ENCODE peak calls at places on chromosomes 7 and 10, in six cellular contexts. One of them, this sample, is unnamed.

GRCh38 chr7:47943676-47944474 is 4.4 kb downstream of the PKD1L1 start:
- DNase-seq in neural crest cell: no peak
- DNase-seq in B cell: no peak
- DNase-seq in nephron progenitor cell: no peak
- DNase-seq in hepatocyte: no peak
- DNase-seq in esophagus muscularis mucosa: no peak
- DNase-seq in this sample: no peak

GRCh38 chr7:128446306-128446705 is 9.4 kb upstream of the HILPDA start:
- DNase-seq in nephron progenitor cell: no peak
- DNase-seq in B cell: no peak
- DNase-seq in hepatocyte: no peak
- DNase-seq in esophagus muscularis mucosa: no peak
- DNase-seq in neural crest cell: no peak
- DNase-seq in this sample: no peak

GRCh38 chr7:49563693-49564378 is 209.6 kb upstream of the VWC2 start:
- DNase-seq in neural crest cell: no peak
- DNase-seq in esophagus muscularis mucosa: no peak
- DNase-seq in B cell: no peak
- DNase-seq in nephron progenitor cell: no peak
- DNase-seq in hepatocyte: no peak
- DNase-seq in this sample: no peak

GRCh38 chr7:132932321-132933075 is 149.4 kb downstream of the CHCHD3 start:
- DNase-seq in nephron progenitor cell: no peak
- DNase-seq in neural crest cell: no peak
- DNase-seq in B cell: no peak
- DNase-seq in esophagus muscularis mucosa: no peak
- DNase-seq in hepatocyte: no peak
- DNase-seq in this sample: no peak

GRCh38 chr7:17434191-17434590 is 135.7 kb downstream of the AHR start:
- DNase-seq in nephron progenitor cell: no peak
- DNase-seq in hepatocyte: no peak
- DNase-seq in esophagus muscularis mucosa: no peak
- DNase-seq in neural crest cell: no peak
- DNase-seq in B cell: no peak
- DNase-seq in this sample: no peak

GRCh38 chr10:97012470-97012869 is 173.3 kb downstream of the SLIT1 start:
- DNase-seq in nephron progenitor cell: no peak
- DNase-seq in esophagus muscularis mucosa: no peak
- DNase-seq in hepatocyte: no peak
- DNase-seq in neural crest cell: no peak
- DNase-seq in B cell: no peak
- DNase-seq in this sample: no peak

GRCh38 chr10:79111427-79111826 is 42.7 kb downstream of the ZMIZ1 start:
- DNase-seq in nephron progenitor cell: no peak
- DNase-seq in hepatocyte: peak; percentile 52
- DNase-seq in B cell: no peak
- DNase-seq in neural crest cell: no peak
- DNase-seq in esophagus muscularis mucosa: no peak
- DNase-seq in this sample: no peak

GRCh38 chr7:130700760-130701159 is 14.4 kb upstream of the TSGA13 start:
- DNase-seq in neural crest cell: no peak
- DNase-seq in hepatocyte: no peak
- DNase-seq in B cell: no peak
- DNase-seq in nephron progenitor cell: no peak
- DNase-seq in esophagus muscularis mucosa: no peak
- DNase-seq in this sample: no peak

GRCh38 chr10:6579904-6580278 is at the start of gene PRKCQ:
- DNase-seq in nephron progenitor cell: no peak
- DNase-seq in neural crest cell: peak; percentile 41
- DNase-seq in hepatocyte: no peak
- DNase-seq in esophagus muscularis mucosa: no peak
- DNase-seq in B cell: no peak
- DNase-seq in this sample: no peak

GRCh38 chr7:105849122-105849855 is 27.1 kb downstream of the ATXN7L1 start:
- DNase-seq in hepatocyte: no peak
- DNase-seq in nephron progenitor cell: no peak
- DNase-seq in esophagus muscularis mucosa: no peak
- DNase-seq in neural crest cell: no peak
- DNase-seq in B cell: no peak
- DNase-seq in this sample: no peak

GRCh38 chr10:101226506-101226887 is 2.8 kb downstream of the LBX1 start:
- DNase-seq in neural crest cell: no peak
- DNase-seq in nephron progenitor cell: no peak
- DNase-seq in B cell: no peak
- DNase-seq in esophagus muscularis mucosa: no peak
- DNase-seq in hepatocyte: no peak
- DNase-seq in this sample: no peak

GRCh38 chr10:133415752-133416151 is 8.7 kb downstream of the SPRN start:
- DNase-seq in nephron progenitor cell: no peak
- DNase-seq in neural crest cell: no peak
- DNase-seq in hepatocyte: no peak
- DNase-seq in esophagus muscularis mucosa: peak; percentile 53
- DNase-seq in B cell: no peak
- DNase-seq in this sample: no peak

GRCh38 chr7:17939111-17939669 is 1.1 kb downstream of the SNX13 start:
- DNase-seq in esophagus muscularis mucosa: no peak
- DNase-seq in neural crest cell: no peak
- DNase-seq in hepatocyte: peak; percentile 11
- DNase-seq in nephron progenitor cell: no peak
- DNase-seq in B cell: peak; percentile 40
- DNase-seq in this sample: no peak

GRCh38 chr7:159010951-159011820 is 133.5 kb downstream of the VIPR2 start:
- DNase-seq in B cell: no peak
- DNase-seq in neural crest cell: no peak
- DNase-seq in esophagus muscularis mucosa: no peak
- DNase-seq in hepatocyte: no peak
- DNase-seq in nephron progenitor cell: no peak
- DNase-seq in this sample: no peak

GRCh38 chr7:6656413-6656812 is 19.3 kb downstream of the ZNF316 start:
- DNase-seq in hepatocyte: no peak
- DNase-seq in nephron progenitor cell: no peak
- DNase-seq in neural crest cell: no peak
- DNase-seq in esophagus muscularis mucosa: peak; percentile 68
- DNase-seq in B cell: no peak
- DNase-seq in this sample: peak; percentile 29

GRCh38 chr7:120988591-120989299 is at the start of gene CPED1:
- DNase-seq in B cell: peak; percentile 48
- DNase-seq in nephron progenitor cell: peak; percentile 81
- DNase-seq in neural crest cell: peak; percentile 56
- DNase-seq in esophagus muscularis mucosa: no peak
- DNase-seq in hepatocyte: peak; percentile 84
- DNase-seq in this sample: peak; percentile 50

GRCh38 chr10:52229271-52229931 is 84.7 kb upstream of the DKK1 start:
- DNase-seq in nephron progenitor cell: no peak
- DNase-seq in hepatocyte: no peak
- DNase-seq in neural crest cell: no peak
- DNase-seq in esophagus muscularis mucosa: no peak
- DNase-seq in B cell: no peak
- DNase-seq in this sample: no peak

GRCh38 chr7:24877790-24878311 is 102.1 kb downstream of the OSBPL3 start:
- DNase-seq in B cell: peak; percentile 80
- DNase-seq in neural crest cell: no peak
- DNase-seq in nephron progenitor cell: no peak
- DNase-seq in esophagus muscularis mucosa: no peak
- DNase-seq in hepatocyte: no peak
- DNase-seq in this sample: no peak

GRCh38 chr7:2950578-2950977 is 93.1 kb downstream of the CARD11 start:
- DNase-seq in neural crest cell: no peak
- DNase-seq in B cell: no peak
- DNase-seq in esophagus muscularis mucosa: no peak
- DNase-seq in hepatocyte: no peak
- DNase-seq in nephron progenitor cell: no peak
- DNase-seq in this sample: no peak

DNA sequence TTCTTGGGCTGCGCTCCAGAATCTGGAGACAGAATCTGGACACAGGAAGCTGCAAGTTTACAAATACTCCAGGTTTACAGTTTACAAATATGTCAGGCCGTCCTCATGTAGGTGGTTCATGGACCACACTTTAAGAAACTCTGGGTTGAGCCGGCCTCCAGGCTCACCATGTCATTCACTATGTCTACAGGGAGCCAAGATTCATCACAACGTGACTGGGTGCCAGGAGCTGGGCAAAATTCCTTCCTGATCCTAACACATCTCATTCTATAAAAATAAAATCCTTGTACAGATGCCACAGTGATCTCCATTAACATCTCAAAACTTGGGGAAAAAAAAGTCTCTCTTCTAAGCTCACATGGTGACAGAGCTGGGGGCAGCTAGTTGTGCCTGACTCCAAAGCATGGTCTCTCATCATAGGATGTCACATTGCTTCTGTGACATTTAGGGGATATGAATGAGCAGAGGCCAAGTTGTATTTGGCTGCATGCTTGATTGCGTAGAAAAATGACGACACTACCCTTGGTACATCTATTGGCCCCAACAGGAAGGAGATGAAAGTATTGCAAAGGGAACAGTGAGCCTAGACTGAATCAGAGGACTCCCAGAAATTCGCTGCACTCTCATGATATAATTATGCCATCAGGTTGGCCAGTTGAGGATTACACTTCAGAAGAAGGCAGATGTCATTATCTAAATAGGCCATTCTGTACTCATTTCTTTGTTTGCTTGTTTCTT is 35.8 kb downstream of the MTURN start:
- DNase-seq in B cell: no peak
- DNase-seq in nephron progenitor cell: no peak
- DNase-seq in hepatocyte: no peak
- DNase-seq in neural crest cell: no peak
- DNase-seq in esophagus muscularis mucosa: no peak
- DNase-seq in this sample: peak; percentile 65
- TF ChIP-seq CTCF in B cell: no peak
- TF ChIP-seq CTCF in nephron progenitor cell: no peak
- TF ChIP-seq CTCF in hepatocyte: no peak
- TF ChIP-seq CTCF in neural crest cell: no peak
- TF ChIP-seq CTCF in esophagus muscularis mucosa: no peak
- TF ChIP-seq CTCF in this sample: no peak

DNA sequence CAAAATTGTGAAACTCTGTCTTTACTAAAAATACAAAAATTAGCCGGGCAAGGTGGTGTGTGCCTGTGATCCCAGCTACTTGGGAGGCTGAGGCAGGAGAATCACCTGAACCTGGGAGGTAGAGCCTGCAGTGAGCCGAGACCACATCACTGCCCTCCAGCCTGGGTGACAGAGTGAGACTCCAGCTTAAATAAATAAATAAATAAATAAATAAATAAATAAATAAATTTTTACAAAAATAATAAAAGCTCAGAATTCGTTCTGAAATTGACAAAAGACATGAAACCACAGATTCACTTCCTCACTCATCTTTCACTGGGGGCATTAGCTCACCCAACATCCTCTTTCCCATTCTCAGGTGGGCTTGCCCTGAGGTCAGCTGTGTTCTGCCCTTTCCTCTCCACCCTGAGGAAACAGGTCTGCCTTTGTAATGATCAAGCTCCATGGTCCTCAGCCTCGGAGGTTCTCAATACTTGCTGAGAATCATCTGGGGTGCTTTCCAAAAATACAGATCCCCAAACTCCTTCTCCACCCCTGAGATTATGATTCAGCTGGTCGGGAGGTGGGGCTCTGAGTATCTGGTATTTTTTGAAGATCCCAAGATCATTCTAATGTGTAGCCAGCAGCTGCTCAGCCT is 29.2 kb upstream of the APBB1IP start:
- DNase-seq in nephron progenitor cell: no peak
- DNase-seq in B cell: no peak
- DNase-seq in esophagus muscularis mucosa: no peak
- DNase-seq in neural crest cell: no peak
- DNase-seq in hepatocyte: no peak
- DNase-seq in this sample: no peak
- TF ChIP-seq CTCF in nephron progenitor cell: no peak
- TF ChIP-seq CTCF in B cell: no peak
- TF ChIP-seq CTCF in esophagus muscularis mucosa: no peak
- TF ChIP-seq CTCF in neural crest cell: no peak
- TF ChIP-seq CTCF in hepatocyte: no peak
- TF ChIP-seq CTCF in this sample: no peak

GRCh38 chr10:11454958-11455566 is 156.4 kb downstream of the USP6NL start:
- DNase-seq in neural crest cell: no peak
- DNase-seq in nephron progenitor cell: no peak
- DNase-seq in esophagus muscularis mucosa: peak; percentile 75
- DNase-seq in hepatocyte: no peak
- DNase-seq in B cell: no peak
- DNase-seq in this sample: no peak
- TF ChIP-seq CTCF in neural crest cell: peak; percentile 42
- TF ChIP-seq CTCF in nephron progenitor cell: peak; percentile 32
- TF ChIP-seq CTCF in esophagus muscularis mucosa: no peak
- TF ChIP-seq CTCF in hepatocyte: no peak
- TF ChIP-seq CTCF in B cell: peak; percentile 12
- TF ChIP-seq CTCF in this sample: no peak

GRCh38 chr7:70044064-70044463 is 445.8 kb downstream of the AUTS2 start:
- DNase-seq in B cell: no peak
- DNase-seq in neural crest cell: no peak
- DNase-seq in esophagus muscularis mucosa: no peak
- DNase-seq in hepatocyte: peak; percentile 45
- DNase-seq in nephron progenitor cell: peak; percentile 52
- DNase-seq in this sample: no peak

GRCh38 chr7:70043139-70043538 is 444.9 kb downstream of the AUTS2 start:
- DNase-seq in nephron progenitor cell: no peak
- DNase-seq in neural crest cell: no peak
- DNase-seq in B cell: no peak
- DNase-seq in esophagus muscularis mucosa: no peak
- DNase-seq in hepatocyte: no peak
- DNase-seq in this sample: no peak

GRCh38 chr7:70044525-70044924 is 446.2 kb downstream of the AUTS2 start:
- DNase-seq in B cell: no peak
- DNase-seq in neural crest cell: no peak
- DNase-seq in esophagus muscularis mucosa: no peak
- DNase-seq in hepatocyte: no peak
- DNase-seq in nephron progenitor cell: no peak
- DNase-seq in this sample: no peak

GRCh38 chr7:70042533-70042932 is 444.3 kb downstream of the AUTS2 start:
- DNase-seq in neural crest cell: no peak
- DNase-seq in B cell: no peak
- DNase-seq in hepatocyte: peak; percentile 44
- DNase-seq in nephron progenitor cell: no peak
- DNase-seq in esophagus muscularis mucosa: no peak
- DNase-seq in this sample: no peak

DNA sequence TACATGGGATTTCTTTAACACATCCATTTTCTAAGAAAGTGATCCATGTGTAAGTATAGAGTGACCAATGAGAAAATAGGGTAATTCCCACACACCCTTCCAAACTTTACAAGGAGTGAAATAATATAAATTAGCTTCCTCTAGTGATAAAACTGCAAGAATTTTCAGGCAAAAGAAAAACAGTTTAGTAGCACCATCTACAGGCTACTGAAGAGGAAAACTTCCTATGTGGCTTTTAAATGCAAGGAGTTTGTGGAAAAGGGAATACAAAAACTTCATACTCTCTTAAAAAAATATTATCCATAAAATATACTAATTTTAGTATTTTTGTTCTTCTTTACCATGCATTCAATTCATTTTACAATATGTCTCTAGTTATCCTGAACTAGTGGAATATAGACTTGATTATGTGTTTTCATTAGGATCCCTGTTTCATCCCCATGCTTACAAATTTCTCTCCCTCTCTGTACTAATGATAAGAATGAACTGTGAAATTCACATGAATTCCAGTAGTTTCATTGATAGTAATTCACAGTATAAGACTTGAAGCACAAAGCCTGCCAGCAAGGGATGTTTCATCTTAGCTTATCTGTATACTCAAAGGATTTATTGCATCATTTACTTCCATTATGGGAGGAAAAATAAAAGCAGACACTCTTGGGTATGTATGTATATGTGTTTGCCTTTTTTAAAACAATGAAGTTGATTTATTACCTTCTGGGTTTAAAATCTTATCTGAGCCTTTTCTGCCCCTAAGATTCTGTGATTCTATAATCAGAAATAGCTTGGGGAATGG is 442.9 kb downstream of the AUTS2 start:
- DNase-seq in neural crest cell: no peak
- DNase-seq in nephron progenitor cell: no peak
- DNase-seq in hepatocyte: peak; percentile 36
- DNase-seq in esophagus muscularis mucosa: no peak
- DNase-seq in B cell: no peak
- DNase-seq in this sample: no peak
- TF ChIP-seq CTCF in neural crest cell: peak; percentile 69
- TF ChIP-seq CTCF in nephron progenitor cell: peak; percentile 32
- TF ChIP-seq CTCF in hepatocyte: peak; percentile 69
- TF ChIP-seq CTCF in esophagus muscularis mucosa: peak; percentile 56
- TF ChIP-seq CTCF in B cell: peak; percentile 54
- TF ChIP-seq CTCF in this sample: no peak

This sample was measured in CD14-positive monocyte.